ENCODE peak calls at places on chromosome X, in nine cellular contexts. Y, P, Q, V, K, W, D, T and E are unnamed samples.

GRCh38 chrX:104193485-104193884 is 27.2 kb downstream of the FAM199X start:
- DNase-seq in W (no peak), D (no peak), Y (no peak), K (no peak), P (no peak), Q (no peak), V (no peak), T (no peak), E (no peak)

GRCh38 chrX:45517090-45517973 is 316.7 kb upstream of the DIPK2B start:
- DNase-seq in W (no peak), Y (peak), V (peak), K (no peak), D (no peak), Q (no peak), T (no peak), P (no peak), E (no peak)

GRCh38 chrX:121356139-121356849 is 308.9 kb downstream of the GLUD2 start:
- DNase-seq in K (no peak), T (no peak), D (no peak), Q (no peak), Y (no peak), P (no peak), V (no peak), W (no peak), E (no peak)

GRCh38 chrX:154307207-154307606 is 11.6 kb downstream of the TKTL1 start:
- DNase-seq in T (no peak), W (no peak), Y (no peak), D (no peak), P (no peak), V (no peak), K (no peak), Q (no peak), E (no peak)

GRCh38 chrX:41293269-41293668 is 40.7 kb upstream of the DDX3X start:
- DNase-seq in Q (no peak), K (no peak), P (no peak), D (no peak), Y (no peak), W (no peak), T (no peak), V (peak), E (no peak)

GRCh38 chrX:86806786-86807185 is 658.5 kb downstream of the DACH2 start:
- DNase-seq in W (no peak), Q (no peak), V (no peak), T (no peak), Y (no peak), D (peak), K (no peak), P (peak), E (peak)

GRCh38 chrX:56281789-56282188 is 49.6 kb downstream of the KLF8 start:
- DNase-seq in Q (no peak), D (no peak), V (peak), P (peak), K (no peak), W (no peak), T (no peak), Y (no peak), E (no peak)

GRCh38 chrX:17375631-17376380 is 806 bp downstream of the NHS start:
- DNase-seq in Y (peak), T (peak), K (peak), P (peak), W (no peak), D (no peak), V (peak), Q (peak), E (peak)

GRCh38 chrX:48684134-48684533 is 535 bp downstream of the WAS start:
- DNase-seq in P (no peak), D (peak), K (no peak), Q (no peak), W (no peak), Y (no peak), T (no peak), V (no peak), E (no peak)

GRCh38 chrX:20515841-20516461 is 249.2 kb upstream of the RPS6KA3 start:
- DNase-seq in V (peak), K (no peak), W (no peak), P (peak), T (no peak), D (peak), Q (no peak), Y (peak), E (no peak)

GRCh38 chrX:22389544-22390243 is 117.0 kb downstream of the CBLL2 start:
- DNase-seq in K (no peak), W (no peak), Q (no peak), D (no peak), Y (peak), P (no peak), V (peak), T (no peak), E (no peak)

GRCh38 chrX:37825225-37825842 is 22.0 kb downstream of the DYNLT3 start:
- DNase-seq in T (no peak), Y (no peak), V (peak), D (peak), P (peak), W (no peak), Q (no peak), K (peak), E (peak)

GRCh38 chrX:20224814-20225487 is 41.8 kb downstream of the RPS6KA3 start:
- DNase-seq in Q (no peak), W (no peak), Y (peak), V (no peak), P (no peak), K (no peak), D (peak), T (no peak), E (no peak)

GRCh38 chrX:80879916-80880315 is 70.2 kb upstream of the BRWD3 start:
- DNase-seq in Y (peak), W (no peak), T (no peak), V (no peak), P (no peak), Q (no peak), D (no peak), K (no peak), E (no peak)

GRCh38 chrX:8374041-8374825 is 90.4 kb upstream of the VCX3B start:
- DNase-seq in Y (peak), K (no peak), D (no peak), W (no peak), Q (no peak), P (no peak), T (no peak), V (no peak), E (no peak)

GRCh38 chrX:132490086-132490419 is 1.2 kb upstream of the MBNL3 start:
- DNase-seq in P (no peak), D (no peak), T (no peak), W (no peak), Y (no peak), Q (no peak), V (no peak), K (no peak), E (no peak)

GRCh38 chrX:10485331-10485730 is 135.1 kb downstream of the MID1 start:
- DNase-seq in D (no peak), Y (peak), P (no peak), Q (no peak), T (no peak), W (no peak), K (no peak), V (peak), E (no peak)

GRCh38 chrX:70769659-70770232 is 138.8 kb downstream of the TEX11 start:
- DNase-seq in T (no peak), W (no peak), D (no peak), Y (no peak), K (no peak), Q (no peak), V (peak), P (no peak), E (no peak)

GRCh38 chrX:153771686-153772607 is 7.9 kb downstream of the PLXNB3 start:
- DNase-seq in T (no peak), V (no peak), Q (no peak), W (no peak), Y (no peak), D (peak), P (no peak), K (peak), E (no peak)

GRCh38 chrX:115093206-115093605 is 75.8 kb upstream of the IL13RA2 start:
- DNase-seq in Y (peak), K (no peak), V (no peak), P (no peak), W (no peak), T (no peak), D (no peak), Q (no peak), E (no peak)

GRCh38 chrX:50157545-50158125 is 43.2 kb downstream of the AKAP4 start:
- DNase-seq in P (no peak), K (no peak), D (no peak), V (peak), Y (no peak), T (no peak), Q (no peak), W (no peak), E (no peak)

DNA sequence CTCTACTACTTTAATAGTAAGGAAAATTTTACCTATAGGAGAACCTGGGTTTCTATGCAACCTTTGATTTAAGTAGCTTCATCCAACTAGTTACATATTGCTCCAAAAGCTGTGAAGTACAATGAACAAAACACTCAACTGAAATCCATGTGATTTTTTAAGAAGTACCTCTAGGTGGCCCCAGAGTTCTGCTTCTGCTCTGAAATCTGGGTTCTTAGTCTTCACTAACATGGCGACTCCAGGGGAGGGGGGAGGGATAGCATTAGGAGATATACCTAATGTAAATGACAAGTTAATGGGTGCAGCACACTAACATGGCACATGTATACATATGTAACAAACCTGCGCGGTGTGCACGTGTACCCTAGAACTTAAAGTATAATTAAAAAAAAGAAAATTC is 73.4 kb upstream of the MAGEB2 start:
- DNase-seq in Q (no peak), W (no peak), P (peak), D (peak), Y (peak), K (no peak), V (peak), T (no peak), E (no peak)
- TF ChIP-seq CTCF in Q (peak), W (peak), P (peak), D (no peak), Y (peak), K (no peak), V (peak), T (peak), E (peak)

DNA sequence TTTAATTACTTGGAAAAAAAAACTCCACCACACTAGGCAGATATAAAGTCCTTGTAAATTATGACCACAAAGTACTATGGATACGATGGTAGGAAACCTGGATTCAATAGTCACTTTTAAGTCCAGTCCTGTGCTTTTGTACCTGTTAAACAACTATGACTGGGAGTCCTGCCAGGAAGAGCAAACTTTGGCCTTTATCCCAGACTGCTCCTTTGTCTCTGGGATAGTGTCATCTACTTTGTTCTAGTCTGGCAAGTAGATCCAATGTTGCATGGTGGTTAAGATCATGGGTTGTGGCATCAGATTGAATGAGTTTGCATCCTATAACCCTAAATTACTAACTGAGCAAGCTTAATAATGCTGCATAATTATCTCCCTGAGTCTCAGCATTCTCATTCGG is 175.3 kb upstream of the FGF13 start:
- DNase-seq in P (no peak), K (no peak), T (no peak), W (no peak), V (no peak), D (no peak), Y (peak), Q (no peak), E (no peak)
- TF ChIP-seq CTCF in P (no peak), K (no peak), T (no peak), W (no peak), V (no peak), D (no peak), Y (no peak), Q (no peak), E (no peak)

DNA sequence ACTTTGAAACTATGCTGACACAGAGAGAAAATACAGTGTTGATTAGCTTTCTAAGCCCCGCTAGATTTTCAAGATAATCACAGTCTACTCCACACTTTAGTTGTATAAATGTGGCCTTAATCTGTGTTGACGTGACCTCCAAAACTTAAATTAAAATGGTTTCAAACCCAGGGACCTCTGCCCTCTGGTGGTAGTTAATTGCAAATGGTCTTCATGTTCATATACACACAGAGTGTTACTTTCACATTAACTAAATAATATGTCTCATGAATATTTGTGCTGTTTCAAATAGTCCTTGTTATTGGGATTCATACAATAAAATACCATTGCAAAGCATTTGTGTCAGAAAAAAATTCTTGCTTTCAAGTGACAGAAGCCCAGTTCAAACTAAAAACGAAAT is 64.3 kb downstream of the TASL start:
- DNase-seq in T (no peak), Y (no peak), V (peak), K (no peak), D (peak), Q (no peak), W (no peak), P (peak), E (no peak)
- TF ChIP-seq CTCF in T (peak), Y (peak), V (peak), K (no peak), D (no peak), Q (peak), W (no peak), P (peak), E (peak)

DNA sequence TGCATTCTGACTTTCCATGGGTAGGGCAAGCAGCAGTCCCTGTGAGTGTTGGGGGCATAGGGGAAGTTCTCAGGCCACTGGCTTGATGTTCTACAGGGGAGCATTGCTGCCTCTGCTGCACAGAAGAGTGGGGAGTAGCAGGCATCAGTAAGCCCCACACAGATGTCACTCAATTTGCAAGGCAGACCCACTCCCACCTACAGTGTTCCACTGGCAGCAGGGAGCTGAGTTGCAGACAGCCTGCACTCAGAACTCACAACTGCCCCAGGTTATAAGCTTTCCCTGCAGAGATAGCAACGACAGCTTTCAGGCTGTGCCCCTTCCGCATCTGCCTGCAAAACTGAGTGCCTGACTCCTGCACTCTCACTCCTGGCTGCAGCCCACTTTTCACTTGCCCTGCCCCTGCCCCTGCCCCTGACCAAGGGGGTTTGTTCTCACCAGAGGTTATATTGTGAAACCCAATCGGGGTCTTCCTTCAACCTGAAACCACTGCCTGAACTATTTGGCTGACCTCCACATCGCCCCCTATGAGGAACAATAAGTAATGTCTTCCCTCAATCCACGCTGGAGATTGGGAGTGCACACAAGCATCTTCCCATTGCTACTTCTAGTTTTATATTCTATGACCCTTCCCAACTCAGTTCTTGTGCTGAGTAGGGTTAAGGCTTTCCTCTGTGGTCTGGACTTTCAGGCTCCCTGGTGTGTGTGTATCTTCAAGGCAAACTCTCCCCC is 227.4 kb upstream of the CXorf51B start:
- DNase-seq in D (no peak), P (peak), V (no peak), Y (no peak), T (no peak), W (no peak), Q (no peak), K (no peak), E (no peak)
- TF ChIP-seq CTCF in D (no peak), P (no peak), V (no peak), Y (no peak), T (no peak), W (no peak), Q (no peak), K (no peak), E (peak)

DNA sequence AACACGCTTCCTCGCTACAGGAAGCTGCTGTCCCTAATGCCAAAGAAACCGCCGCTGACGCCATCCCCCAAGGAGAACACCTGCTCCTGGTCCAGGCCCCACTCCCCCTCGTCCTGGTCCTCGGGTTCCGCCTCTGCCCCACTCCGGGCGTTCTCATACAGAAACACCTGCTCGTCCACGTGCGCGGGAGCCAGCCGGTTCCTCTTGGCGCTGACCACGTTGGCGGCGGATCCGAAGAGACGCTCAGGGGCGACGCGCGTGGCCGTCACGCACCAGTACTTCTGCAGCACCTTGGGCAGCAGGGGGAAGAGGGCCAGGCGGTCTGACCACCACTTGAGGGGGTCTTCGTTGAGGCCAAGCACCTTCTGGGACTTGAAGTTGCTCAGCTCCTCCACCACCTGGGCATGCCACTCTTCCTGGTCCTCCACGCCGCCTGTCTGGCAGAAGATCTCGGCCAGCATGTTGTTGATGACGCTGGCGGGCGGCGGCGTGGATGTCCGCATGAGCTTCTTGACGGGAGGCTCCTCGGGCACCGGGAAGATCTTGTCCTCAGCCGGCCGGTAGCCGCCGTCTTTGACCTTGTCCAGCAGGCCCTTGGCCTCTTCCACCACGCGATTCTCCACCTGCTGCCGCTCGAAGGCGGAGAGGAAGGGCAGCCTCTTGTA is 12.0 kb downstream of the DHRSX start:
- DNase-seq in D (peak), K (no peak), V (no peak), W (no peak), Q (no peak), T (no peak), P (no peak), Y (no peak), E (no peak)
- TF ChIP-seq CTCF in D (no peak), K (no peak), V (no peak), W (no peak), Q (no peak), T (no peak), P (no peak), Y (no peak), E (no peak)

DNA sequence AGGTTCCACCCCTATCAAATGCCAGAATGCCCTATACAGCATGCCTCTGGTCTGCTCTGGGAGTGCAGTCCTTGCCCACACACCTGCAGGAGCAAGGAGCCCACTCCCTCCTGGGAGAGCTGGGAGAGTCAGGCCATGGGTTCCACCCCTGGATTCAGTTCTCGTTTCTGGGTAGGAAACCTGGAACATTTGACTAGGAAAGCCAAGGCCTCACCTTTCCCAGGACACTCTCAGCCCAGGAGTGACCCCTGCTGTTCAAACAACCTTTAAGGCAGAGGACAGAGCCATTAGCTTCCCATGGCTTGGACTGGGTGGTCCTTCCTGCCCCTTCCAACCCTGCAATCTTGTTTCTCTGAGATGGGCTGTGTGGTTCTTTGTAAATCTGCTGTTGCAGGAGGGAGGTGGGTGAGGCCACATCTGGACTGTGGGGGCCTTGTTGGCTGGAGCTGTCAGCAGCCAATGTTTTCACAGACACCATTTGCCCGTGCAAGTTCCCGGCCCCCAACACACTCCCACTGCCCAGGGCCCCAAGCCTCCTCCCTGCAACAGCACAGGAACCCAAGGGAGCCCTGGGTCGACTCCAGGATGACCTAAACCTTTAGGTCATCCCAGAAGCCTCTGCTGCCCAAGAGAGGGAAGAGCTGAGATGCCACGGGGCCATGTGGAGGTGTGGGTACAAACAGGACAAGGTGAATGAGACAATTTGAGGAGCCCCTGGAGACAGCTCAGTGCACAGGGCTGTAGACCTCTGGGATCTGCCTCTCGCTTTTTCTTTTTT is 104.4 kb downstream of the PJA1 start:
- DNase-seq in D (peak), Q (peak), Y (peak), T (peak), W (no peak), K (peak), V (peak), P (peak), E (peak)
- TF ChIP-seq CTCF in D (no peak), Q (peak), Y (peak), T (peak), W (peak), K (no peak), V (peak), P (peak), E (peak)